ENCODE peak calls at places on chromosomes 13 and 19, in six cellular contexts. One of them, this sample, is unnamed.

GRCh38 chr19:19399733-19400438 is 5.6 kb upstream of the GATAD2A start:
- DNase-seq in H1: no peak
- DNase-seq in A549: no peak
- DNase-seq in K562: no peak
- DNase-seq in SK-N-SH: peak; percentile 46
- DNase-seq in GM12878: no peak
- DNase-seq in this sample: no peak

GRCh38 chr19:799076-799881 is 2.0 kb downstream of the PTBP1 start:
- DNase-seq in H1: no peak
- DNase-seq in A549: no peak
- DNase-seq in K562: no peak
- DNase-seq in SK-N-SH: peak; percentile 41
- DNase-seq in GM12878: no peak
- DNase-seq in this sample: peak; percentile 55

GRCh38 chr13:110812111-110812868 is 98.8 kb downstream of the ING1 start:
- DNase-seq in H1: no peak
- DNase-seq in A549: no peak
- DNase-seq in K562: no peak
- DNase-seq in SK-N-SH: no peak
- DNase-seq in GM12878: no peak
- DNase-seq in this sample: no peak

GRCh38 chr13:50127017-50127725 is 111.9 kb downstream of the KCNRG start:
- DNase-seq in H1: no peak
- DNase-seq in A549: no peak
- DNase-seq in K562: no peak
- DNase-seq in SK-N-SH: no peak
- DNase-seq in GM12878: no peak
- DNase-seq in this sample: no peak

GRCh38 chr19:19021115-19021514 is 12.2 kb downstream of the SUGP2 start:
- DNase-seq in H1: no peak
- DNase-seq in A549: no peak
- DNase-seq in K562: no peak
- DNase-seq in SK-N-SH: no peak
- DNase-seq in GM12878: no peak
- DNase-seq in this sample: peak; percentile 59

GRCh38 chr19:10191347-10191746 is 3.4 kb downstream of the DNMT1 start:
- DNase-seq in H1: no peak
- DNase-seq in A549: no peak
- DNase-seq in K562: no peak
- DNase-seq in SK-N-SH: no peak
- DNase-seq in GM12878: no peak
- DNase-seq in this sample: peak; percentile 91

GRCh38 chr13:110369400-110369799 is 62.3 kb downstream of the COL4A2 start:
- DNase-seq in H1: no peak
- DNase-seq in A549: no peak
- DNase-seq in K562: no peak
- DNase-seq in SK-N-SH: no peak
- DNase-seq in GM12878: no peak
- DNase-seq in this sample: no peak

GRCh38 chr13:100245099-100245498 is 156.2 kb downstream of the PCCA start:
- DNase-seq in H1: no peak
- DNase-seq in A549: no peak
- DNase-seq in K562: no peak
- DNase-seq in SK-N-SH: no peak
- DNase-seq in GM12878: no peak
- DNase-seq in this sample: no peak

GRCh38 chr13:50672025-50672424 is 171.5 kb downstream of the DLEU7 start:
- DNase-seq in H1: no peak
- DNase-seq in A549: no peak
- DNase-seq in K562: no peak
- DNase-seq in SK-N-SH: no peak
- DNase-seq in GM12878: no peak
- DNase-seq in this sample: peak; percentile 86

GRCh38 chr19:18044825-18045304 is 36.9 kb downstream of the ARRDC2 start:
- DNase-seq in H1: no peak
- DNase-seq in A549: no peak
- DNase-seq in K562: peak; percentile 57
- DNase-seq in SK-N-SH: no peak
- DNase-seq in GM12878: peak; percentile 90
- DNase-seq in this sample: no peak

GRCh38 chr13:65926750-65927171 is 1303.4 kb downstream of the PCDH9 start:
- DNase-seq in H1: peak; percentile 29
- DNase-seq in A549: peak; percentile 0
- DNase-seq in K562: peak; percentile 3
- DNase-seq in SK-N-SH: no peak
- DNase-seq in GM12878: no peak
- DNase-seq in this sample: peak; percentile 2

GRCh38 chr19:42132851-42133528 is 744 bp upstream of the POU2F2 start:
- DNase-seq in H1: peak; percentile 70
- DNase-seq in A549: peak; percentile 95
- DNase-seq in K562: peak; percentile 89
- DNase-seq in SK-N-SH: peak; percentile 96
- DNase-seq in GM12878: peak; percentile 33
- DNase-seq in this sample: peak; percentile 10

GRCh38 chr13:75312884-75313520 is 169.0 kb downstream of the TBC1D4 start:
- DNase-seq in H1: no peak
- DNase-seq in A549: no peak
- DNase-seq in K562: no peak
- DNase-seq in SK-N-SH: no peak
- DNase-seq in GM12878: no peak
- DNase-seq in this sample: no peak
- TF ChIP-seq CHD2 in H1: no peak
- TF ChIP-seq CHD2 in A549: no peak
- TF ChIP-seq CHD2 in K562: no peak
- TF ChIP-seq CHD2 in SK-N-SH: no peak
- TF ChIP-seq CHD2 in GM12878: no peak
- TF ChIP-seq CHD2 in this sample: no peak

GRCh38 chr19:55453861-55454260 is 7.6 kb downstream of the ISOC2 start:
- DNase-seq in H1: no peak
- DNase-seq in A549: no peak
- DNase-seq in K562: no peak
- DNase-seq in SK-N-SH: no peak
- DNase-seq in GM12878: no peak
- DNase-seq in this sample: no peak

GRCh38 chr19:55449469-55449868 is 6.4 kb upstream of the SHISA7 start:
- DNase-seq in H1: no peak
- DNase-seq in A549: no peak
- DNase-seq in K562: no peak
- DNase-seq in SK-N-SH: no peak
- DNase-seq in GM12878: no peak
- DNase-seq in this sample: no peak

GRCh38 chr19:55452381-55453325 is 8.8 kb downstream of the ISOC2 start:
- DNase-seq in H1: no peak
- DNase-seq in A549: peak; percentile 66
- DNase-seq in K562: peak; percentile 99
- DNase-seq in SK-N-SH: peak; percentile 98
- DNase-seq in GM12878: no peak
- DNase-seq in this sample: peak; percentile 44

GRCh38 chr19:55451163-55451521 is 8.0 kb upstream of the SHISA7 start:
- DNase-seq in H1: no peak
- DNase-seq in A549: no peak
- DNase-seq in K562: no peak
- DNase-seq in SK-N-SH: no peak
- DNase-seq in GM12878: no peak
- DNase-seq in this sample: no peak

DNA sequence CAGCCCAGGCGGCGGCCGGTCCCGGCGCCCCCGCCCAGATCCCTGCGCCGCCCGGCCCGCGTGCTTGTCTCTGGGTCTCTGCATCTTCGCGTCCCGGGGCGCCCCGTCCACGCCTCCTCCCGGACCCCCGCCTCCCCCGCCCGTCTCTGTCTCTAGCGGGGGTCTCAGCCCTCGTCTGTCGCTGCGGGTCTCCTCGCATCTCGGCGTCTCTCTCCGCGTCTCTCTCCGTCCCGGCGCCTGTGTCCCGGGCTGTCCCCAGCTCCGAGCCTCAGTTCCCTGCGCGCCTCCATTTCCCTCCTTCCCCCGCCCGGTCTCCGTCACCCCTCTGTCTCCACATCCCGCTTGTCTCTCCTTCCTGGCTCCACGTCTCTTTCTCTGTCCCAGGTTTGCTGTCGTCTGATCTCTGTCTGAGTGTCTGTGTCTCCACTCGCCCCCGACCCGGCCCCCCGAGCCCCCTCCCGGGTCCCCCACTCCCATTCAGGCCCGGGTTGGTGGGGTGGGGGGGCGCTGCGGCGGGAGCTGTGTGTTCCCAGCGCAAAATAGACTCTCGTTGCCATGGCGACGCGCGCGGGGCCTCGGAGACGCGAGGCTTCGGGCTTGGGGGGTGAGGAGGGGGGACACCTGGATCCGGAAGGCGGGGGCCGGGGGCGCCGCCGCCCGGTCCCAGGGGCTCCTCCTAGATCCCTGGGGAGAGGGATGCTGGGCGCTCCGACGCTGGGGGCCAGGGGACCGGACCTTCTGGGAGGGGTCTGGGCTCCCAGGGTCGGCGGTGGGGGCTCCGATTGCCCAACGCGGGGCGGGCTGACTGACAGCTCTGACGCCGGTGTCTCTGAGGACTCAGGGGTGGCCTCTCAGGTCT is 8.7 kb upstream of the SHISA7 start:
- DNase-seq in H1: no peak
- DNase-seq in A549: no peak
- DNase-seq in K562: peak; percentile 28
- DNase-seq in SK-N-SH: peak; percentile 65
- DNase-seq in GM12878: no peak
- DNase-seq in this sample: no peak
- TF ChIP-seq RAD21 in H1: no peak
- TF ChIP-seq RAD21 in A549: no peak
- TF ChIP-seq RAD21 in K562: no peak
- TF ChIP-seq RAD21 in SK-N-SH: no peak
- TF ChIP-seq RAD21 in GM12878: no peak
- TF ChIP-seq RAD21 in this sample: no peak

GRCh38 chr19:2154587-2155075 is 3.3 kb upstream of the AP3D1 start:
- DNase-seq in H1: no peak
- DNase-seq in A549: no peak
- DNase-seq in K562: no peak
- DNase-seq in SK-N-SH: no peak
- DNase-seq in GM12878: no peak
- DNase-seq in this sample: no peak
- TF ChIP-seq CHD2 in H1: no peak
- TF ChIP-seq CHD2 in A549: no peak
- TF ChIP-seq CHD2 in K562: no peak
- TF ChIP-seq CHD2 in SK-N-SH: no peak
- TF ChIP-seq CHD2 in GM12878: no peak
- TF ChIP-seq CHD2 in this sample: no peak

DNA sequence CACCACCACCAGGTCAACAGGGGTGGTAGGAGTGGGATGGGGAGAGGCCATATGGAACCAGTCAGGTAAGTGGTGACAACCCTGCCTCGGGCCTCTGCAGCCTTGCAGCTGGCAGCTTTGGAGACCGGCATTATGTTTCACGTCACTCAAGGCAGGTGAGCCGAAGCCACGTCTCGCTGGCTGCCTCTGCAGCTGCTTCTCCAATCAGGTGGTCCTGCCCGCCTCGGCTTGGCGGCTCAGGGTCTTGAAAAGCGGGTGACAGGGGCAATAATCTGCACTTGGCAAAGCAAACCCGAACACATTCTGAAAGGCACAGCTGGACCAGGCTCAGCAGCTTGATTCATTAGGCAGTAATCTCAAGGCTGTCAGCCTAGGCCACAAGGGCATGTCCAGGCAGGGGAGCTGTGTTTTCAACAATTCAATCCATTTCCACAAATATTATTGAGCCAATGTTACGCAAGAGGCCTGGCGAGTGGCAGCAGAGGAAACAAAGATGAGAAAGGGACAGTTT is 77.4 kb upstream of the PCDH8 start:
- DNase-seq in H1: no peak
- DNase-seq in A549: no peak
- DNase-seq in K562: no peak
- DNase-seq in SK-N-SH: no peak
- DNase-seq in GM12878: no peak
- DNase-seq in this sample: no peak
- TF ChIP-seq RAD21 in H1: no peak
- TF ChIP-seq RAD21 in A549: no peak
- TF ChIP-seq RAD21 in K562: no peak
- TF ChIP-seq RAD21 in SK-N-SH: no peak
- TF ChIP-seq RAD21 in GM12878: no peak
- TF ChIP-seq RAD21 in this sample: no peak

GRCh38 chr13:74305876-74306275 is 171.7 kb upstream of the KLF12 start:
- DNase-seq in H1: no peak
- DNase-seq in A549: no peak
- DNase-seq in K562: no peak
- DNase-seq in SK-N-SH: no peak
- DNase-seq in GM12878: no peak
- DNase-seq in this sample: no peak
- TF ChIP-seq CHD2 in H1: no peak
- TF ChIP-seq CHD2 in A549: no peak
- TF ChIP-seq CHD2 in K562: no peak
- TF ChIP-seq CHD2 in SK-N-SH: no peak
- TF ChIP-seq CHD2 in GM12878: no peak
- TF ChIP-seq CHD2 in this sample: no peak

DNA sequence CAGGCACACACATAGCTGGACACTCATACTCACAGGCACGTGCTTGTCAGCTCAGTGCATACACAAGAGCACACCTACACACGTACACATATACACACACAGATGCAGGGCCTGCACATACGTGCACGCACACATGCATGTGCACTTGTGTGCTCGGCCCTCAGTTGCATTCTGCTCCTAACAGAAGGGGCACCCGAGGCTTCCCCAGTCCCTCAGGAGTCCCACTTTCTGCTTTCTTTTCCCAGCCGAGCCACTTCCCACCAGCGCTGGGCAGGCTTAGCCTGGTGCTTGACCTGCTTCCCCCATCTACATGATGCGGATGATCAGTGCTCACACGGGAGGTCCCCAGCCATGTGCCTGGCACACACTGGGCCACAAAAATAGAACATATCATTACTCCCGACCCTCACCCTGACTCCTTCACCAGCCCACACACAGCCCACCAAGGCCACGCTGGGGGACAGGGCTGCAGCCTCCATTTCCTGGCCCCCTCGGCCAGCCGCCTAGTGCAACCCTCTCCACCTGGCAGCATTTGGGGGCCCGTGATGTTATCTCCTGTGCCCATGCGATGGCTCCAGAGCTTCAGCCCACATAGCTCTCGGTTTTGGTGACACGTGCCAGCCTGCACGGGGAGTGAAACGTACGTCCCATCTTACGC is 125.2 kb upstream of the SPACA7 start:
- DNase-seq in H1: no peak
- DNase-seq in A549: no peak
- DNase-seq in K562: no peak
- DNase-seq in SK-N-SH: no peak
- DNase-seq in GM12878: no peak
- DNase-seq in this sample: no peak
- TF ChIP-seq RAD21 in H1: no peak
- TF ChIP-seq RAD21 in A549: no peak
- TF ChIP-seq RAD21 in K562: no peak
- TF ChIP-seq RAD21 in SK-N-SH: no peak
- TF ChIP-seq RAD21 in GM12878: no peak
- TF ChIP-seq RAD21 in this sample: no peak

GRCh38 chr13:83880275-83881027 is 1.8 kb downstream of the SLITRK1 start:
- DNase-seq in H1: no peak
- DNase-seq in A549: no peak
- DNase-seq in K562: no peak
- DNase-seq in SK-N-SH: no peak
- DNase-seq in GM12878: no peak
- DNase-seq in this sample: no peak
- TF ChIP-seq CHD2 in H1: no peak
- TF ChIP-seq CHD2 in A549: no peak
- TF ChIP-seq CHD2 in K562: no peak
- TF ChIP-seq CHD2 in SK-N-SH: no peak
- TF ChIP-seq CHD2 in GM12878: no peak
- TF ChIP-seq CHD2 in this sample: no peak

This sample was measured in HepG2.